ENCODE peak calls at places on chromosomes 2 and 18, in ten cellular contexts. One of them, this sample, is unnamed.

GRCh38 chr2:207184768-207185167 is 19.0 kb upstream of the KLF7 start:
- DNase-seq in upper lobe of right lung: no peak
- DNase-seq in psoas muscle: no peak
- DNase-seq in tibial nerve: no peak
- DNase-seq in adrenal gland: no peak
- DNase-seq in OCI-LY7: no peak
- DNase-seq in left ventricle myocardium inferior: no peak
- DNase-seq in LNCaP clone FGC: no peak
- DNase-seq in HepG2: no peak
- DNase-seq in thoracic aorta: no peak
- DNase-seq in this sample: no peak

GRCh38 chr18:62897153-62897552 is 181.8 kb downstream of the PHLPP1 start:
- DNase-seq in left ventricle myocardium inferior: no peak
- DNase-seq in tibial nerve: no peak
- DNase-seq in HepG2: no peak
- DNase-seq in thoracic aorta: no peak
- DNase-seq in LNCaP clone FGC: no peak
- DNase-seq in psoas muscle: no peak
- DNase-seq in OCI-LY7: no peak
- DNase-seq in adrenal gland: no peak
- DNase-seq in upper lobe of right lung: no peak
- DNase-seq in this sample: peak; percentile 41

GRCh38 chr2:42117923-42118758 is 51.0 kb upstream of the EML4 start:
- DNase-seq in psoas muscle: no peak
- DNase-seq in thoracic aorta: no peak
- DNase-seq in left ventricle myocardium inferior: no peak
- DNase-seq in OCI-LY7: peak; percentile 80
- DNase-seq in upper lobe of right lung: no peak
- DNase-seq in HepG2: peak; percentile 91
- DNase-seq in adrenal gland: peak; percentile 32
- DNase-seq in tibial nerve: no peak
- DNase-seq in LNCaP clone FGC: no peak
- DNase-seq in this sample: peak; percentile 62

GRCh38 chr2:109009920-109010610 is 21.0 kb upstream of the EDAR start:
- DNase-seq in tibial nerve: no peak
- DNase-seq in thoracic aorta: no peak
- DNase-seq in HepG2: no peak
- DNase-seq in left ventricle myocardium inferior: no peak
- DNase-seq in adrenal gland: no peak
- DNase-seq in psoas muscle: no peak
- DNase-seq in LNCaP clone FGC: peak; percentile 79
- DNase-seq in OCI-LY7: no peak
- DNase-seq in upper lobe of right lung: no peak
- DNase-seq in this sample: no peak

GRCh38 chr2:110679865-110680264 is 2.0 kb upstream of the BUB1 start:
- DNase-seq in upper lobe of right lung: peak; percentile 61
- DNase-seq in LNCaP clone FGC: no peak
- DNase-seq in tibial nerve: no peak
- DNase-seq in psoas muscle: peak; percentile 13
- DNase-seq in thoracic aorta: no peak
- DNase-seq in OCI-LY7: no peak
- DNase-seq in adrenal gland: no peak
- DNase-seq in HepG2: no peak
- DNase-seq in left ventricle myocardium inferior: no peak
- DNase-seq in this sample: no peak

GRCh38 chr2:170554278-170554955 is 160.7 kb upstream of the SP5 start:
- DNase-seq in left ventricle myocardium inferior: peak; percentile 30
- DNase-seq in OCI-LY7: no peak
- DNase-seq in tibial nerve: peak; percentile 63
- DNase-seq in psoas muscle: peak; percentile 18
- DNase-seq in adrenal gland: peak; percentile 71
- DNase-seq in LNCaP clone FGC: peak; percentile 17
- DNase-seq in HepG2: no peak
- DNase-seq in upper lobe of right lung: no peak
- DNase-seq in thoracic aorta: peak; percentile 71
- DNase-seq in this sample: peak; percentile 10

GRCh38 chr18:78758496-78758895 is 221.1 kb upstream of the SALL3 start:
- DNase-seq in OCI-LY7: no peak
- DNase-seq in HepG2: no peak
- DNase-seq in upper lobe of right lung: no peak
- DNase-seq in left ventricle myocardium inferior: no peak
- DNase-seq in adrenal gland: no peak
- DNase-seq in thoracic aorta: no peak
- DNase-seq in LNCaP clone FGC: no peak
- DNase-seq in tibial nerve: no peak
- DNase-seq in psoas muscle: no peak
- DNase-seq in this sample: no peak

GRCh38 chr2:203809084-203809521 is 58.5 kb upstream of the CTLA4 start:
- DNase-seq in tibial nerve: no peak
- DNase-seq in OCI-LY7: no peak
- DNase-seq in thoracic aorta: no peak
- DNase-seq in LNCaP clone FGC: no peak
- DNase-seq in upper lobe of right lung: no peak
- DNase-seq in psoas muscle: no peak
- DNase-seq in adrenal gland: no peak
- DNase-seq in HepG2: no peak
- DNase-seq in left ventricle myocardium inferior: no peak
- DNase-seq in this sample: no peak

GRCh38 chr2:192555740-192556139 is 361.0 kb upstream of the TMEFF2 start:
- DNase-seq in tibial nerve: no peak
- DNase-seq in adrenal gland: no peak
- DNase-seq in left ventricle myocardium inferior: no peak
- DNase-seq in upper lobe of right lung: no peak
- DNase-seq in psoas muscle: no peak
- DNase-seq in HepG2: no peak
- DNase-seq in thoracic aorta: no peak
- DNase-seq in LNCaP clone FGC: no peak
- DNase-seq in OCI-LY7: no peak
- DNase-seq in this sample: no peak

GRCh38 chr18:67514901-67515540 is 1.5 kb downstream of the DSEL start:
- DNase-seq in adrenal gland: no peak
- DNase-seq in OCI-LY7: no peak
- DNase-seq in upper lobe of right lung: no peak
- DNase-seq in LNCaP clone FGC: no peak
- DNase-seq in tibial nerve: no peak
- DNase-seq in HepG2: no peak
- DNase-seq in psoas muscle: no peak
- DNase-seq in thoracic aorta: no peak
- DNase-seq in left ventricle myocardium inferior: no peak
- DNase-seq in this sample: no peak

GRCh38 chr2:53202063-53202462 is 565.5 kb upstream of the CHAC2 start:
- DNase-seq in OCI-LY7: no peak
- DNase-seq in HepG2: peak; percentile 25
- DNase-seq in psoas muscle: no peak
- DNase-seq in tibial nerve: peak; percentile 13
- DNase-seq in LNCaP clone FGC: peak; percentile 39
- DNase-seq in upper lobe of right lung: no peak
- DNase-seq in thoracic aorta: no peak
- DNase-seq in left ventricle myocardium inferior: no peak
- DNase-seq in adrenal gland: no peak
- DNase-seq in this sample: peak; percentile 73

GRCh38 chr18:28158083-28158581 is 18.8 kb downstream of the CDH2 start:
- DNase-seq in OCI-LY7: no peak
- DNase-seq in left ventricle myocardium inferior: no peak
- DNase-seq in thoracic aorta: no peak
- DNase-seq in tibial nerve: no peak
- DNase-seq in psoas muscle: no peak
- DNase-seq in LNCaP clone FGC: no peak
- DNase-seq in HepG2: no peak
- DNase-seq in adrenal gland: peak; percentile 35
- DNase-seq in upper lobe of right lung: no peak
- DNase-seq in this sample: peak; percentile 69

GRCh38 chr2:106841886-106842645 is 43.9 kb downstream of the ST6GAL2 start:
- DNase-seq in left ventricle myocardium inferior: no peak
- DNase-seq in LNCaP clone FGC: peak; percentile 92
- DNase-seq in tibial nerve: no peak
- DNase-seq in HepG2: no peak
- DNase-seq in OCI-LY7: no peak
- DNase-seq in thoracic aorta: no peak
- DNase-seq in psoas muscle: no peak
- DNase-seq in adrenal gland: no peak
- DNase-seq in upper lobe of right lung: no peak
- DNase-seq in this sample: no peak

GRCh38 chr18:8662574-8663255 is 42.6 kb upstream of the MTCL1 start:
- DNase-seq in tibial nerve: no peak
- DNase-seq in thoracic aorta: no peak
- DNase-seq in left ventricle myocardium inferior: no peak
- DNase-seq in HepG2: no peak
- DNase-seq in upper lobe of right lung: peak; percentile 33
- DNase-seq in psoas muscle: no peak
- DNase-seq in LNCaP clone FGC: no peak
- DNase-seq in adrenal gland: no peak
- DNase-seq in OCI-LY7: no peak
- DNase-seq in this sample: no peak

GRCh38 chr2:112588611-112589045 is 4.2 kb downstream of the CHCHD5 start:
- DNase-seq in tibial nerve: no peak
- DNase-seq in LNCaP clone FGC: peak; percentile 76
- DNase-seq in OCI-LY7: no peak
- DNase-seq in HepG2: no peak
- DNase-seq in upper lobe of right lung: no peak
- DNase-seq in psoas muscle: peak; percentile 77
- DNase-seq in left ventricle myocardium inferior: no peak
- DNase-seq in thoracic aorta: no peak
- DNase-seq in adrenal gland: peak; percentile 52
- DNase-seq in this sample: peak; percentile 9

GRCh38 chr2:136086253-136087016 is 31.5 kb downstream of the CXCR4 start:
- DNase-seq in tibial nerve: no peak
- DNase-seq in psoas muscle: no peak
- DNase-seq in LNCaP clone FGC: no peak
- DNase-seq in upper lobe of right lung: no peak
- DNase-seq in left ventricle myocardium inferior: no peak
- DNase-seq in HepG2: no peak
- DNase-seq in adrenal gland: no peak
- DNase-seq in thoracic aorta: no peak
- DNase-seq in OCI-LY7: no peak
- DNase-seq in this sample: no peak

GRCh38 chr2:226295123-226295522 is 504.5 kb downstream of the IRS1 start:
- DNase-seq in left ventricle myocardium inferior: no peak
- DNase-seq in adrenal gland: no peak
- DNase-seq in thoracic aorta: no peak
- DNase-seq in upper lobe of right lung: no peak
- DNase-seq in psoas muscle: no peak
- DNase-seq in tibial nerve: no peak
- DNase-seq in LNCaP clone FGC: no peak
- DNase-seq in HepG2: no peak
- DNase-seq in OCI-LY7: no peak
- DNase-seq in this sample: no peak

GRCh38 chr2:2464095-2464494 is 133.0 kb upstream of the MYT1L start:
- DNase-seq in left ventricle myocardium inferior: peak; percentile 25
- DNase-seq in adrenal gland: peak; percentile 21
- DNase-seq in LNCaP clone FGC: no peak
- DNase-seq in OCI-LY7: no peak
- DNase-seq in HepG2: no peak
- DNase-seq in tibial nerve: no peak
- DNase-seq in thoracic aorta: no peak
- DNase-seq in upper lobe of right lung: no peak
- DNase-seq in psoas muscle: no peak
- DNase-seq in this sample: no peak
- H3K4me3 ChIP-seq in left ventricle myocardium inferior: peak overlapping the region; percentile 52
- H3K4me3 ChIP-seq in adrenal gland: no peak overlapping the region
- H3K4me3 ChIP-seq in LNCaP clone FGC: no peak overlapping the region
- H3K4me3 ChIP-seq in OCI-LY7: no peak overlapping the region
- H3K4me3 ChIP-seq in HepG2: no peak overlapping the region
- H3K4me3 ChIP-seq in tibial nerve: no peak overlapping the region
- H3K4me3 ChIP-seq in thoracic aorta: no peak overlapping the region
- H3K4me3 ChIP-seq in upper lobe of right lung: no peak overlapping the region
- H3K4me3 ChIP-seq in psoas muscle: no peak overlapping the region
- H3K4me3 ChIP-seq in this sample: no peak overlapping the region

GRCh38 chr18:5890606-5891360 is 4.5 kb downstream of the TMEM200C start:
- DNase-seq in thoracic aorta: no peak
- DNase-seq in psoas muscle: peak; percentile 46
- DNase-seq in tibial nerve: no peak
- DNase-seq in upper lobe of right lung: peak; percentile 79
- DNase-seq in OCI-LY7: no peak
- DNase-seq in HepG2: peak; percentile 11
- DNase-seq in left ventricle myocardium inferior: peak; percentile 29
- DNase-seq in LNCaP clone FGC: no peak
- DNase-seq in adrenal gland: peak; percentile 56
- DNase-seq in this sample: no peak
- TF ChIP-seq CTCF in thoracic aorta: no peak
- TF ChIP-seq CTCF in psoas muscle: peak; percentile 62
- TF ChIP-seq CTCF in tibial nerve: peak; percentile 70
- TF ChIP-seq CTCF in upper lobe of right lung: peak; percentile 38
- TF ChIP-seq CTCF in OCI-LY7: no peak
- TF ChIP-seq CTCF in HepG2: peak; percentile 57
- TF ChIP-seq CTCF in left ventricle myocardium inferior: peak; percentile 83
- TF ChIP-seq CTCF in LNCaP clone FGC: no peak
- TF ChIP-seq CTCF in adrenal gland: no peak
- TF ChIP-seq CTCF in this sample: peak; percentile 11

DNA sequence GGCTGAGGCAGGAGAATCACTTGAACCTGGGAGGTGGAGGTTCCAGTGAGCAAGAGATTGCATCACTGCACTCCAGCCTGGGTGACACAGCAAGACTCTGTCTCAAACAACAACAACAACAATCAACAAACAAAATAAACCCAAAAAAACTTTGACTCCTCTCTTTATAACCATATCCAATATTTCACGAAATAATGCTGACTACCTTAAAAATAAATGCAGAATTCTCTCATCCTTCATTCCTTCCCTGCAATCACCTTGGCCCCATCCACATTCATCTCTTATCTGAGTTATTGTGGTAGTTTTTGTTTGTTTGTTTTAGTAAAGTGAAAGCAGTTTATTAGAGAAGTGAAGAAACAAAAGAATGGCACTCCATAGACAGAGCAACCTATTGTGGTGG is 3.2 kb downstream of the PTPRN start:
- DNase-seq in thoracic aorta: no peak
- DNase-seq in OCI-LY7: no peak
- DNase-seq in left ventricle myocardium inferior: no peak
- DNase-seq in adrenal gland: no peak
- DNase-seq in LNCaP clone FGC: no peak
- DNase-seq in upper lobe of right lung: no peak
- DNase-seq in HepG2: no peak
- DNase-seq in psoas muscle: no peak
- DNase-seq in tibial nerve: no peak
- DNase-seq in this sample: no peak
- H3K4me3 ChIP-seq in thoracic aorta: no peak overlapping the region
- H3K4me3 ChIP-seq in OCI-LY7: no peak overlapping the region
- H3K4me3 ChIP-seq in left ventricle myocardium inferior: no peak overlapping the region
- H3K4me3 ChIP-seq in adrenal gland: no peak overlapping the region
- H3K4me3 ChIP-seq in LNCaP clone FGC: no peak overlapping the region
- H3K4me3 ChIP-seq in upper lobe of right lung: no peak overlapping the region
- H3K4me3 ChIP-seq in HepG2: no peak overlapping the region
- H3K4me3 ChIP-seq in psoas muscle: no peak overlapping the region
- H3K4me3 ChIP-seq in tibial nerve: no peak overlapping the region
- H3K4me3 ChIP-seq in this sample: no peak overlapping the region

DNA sequence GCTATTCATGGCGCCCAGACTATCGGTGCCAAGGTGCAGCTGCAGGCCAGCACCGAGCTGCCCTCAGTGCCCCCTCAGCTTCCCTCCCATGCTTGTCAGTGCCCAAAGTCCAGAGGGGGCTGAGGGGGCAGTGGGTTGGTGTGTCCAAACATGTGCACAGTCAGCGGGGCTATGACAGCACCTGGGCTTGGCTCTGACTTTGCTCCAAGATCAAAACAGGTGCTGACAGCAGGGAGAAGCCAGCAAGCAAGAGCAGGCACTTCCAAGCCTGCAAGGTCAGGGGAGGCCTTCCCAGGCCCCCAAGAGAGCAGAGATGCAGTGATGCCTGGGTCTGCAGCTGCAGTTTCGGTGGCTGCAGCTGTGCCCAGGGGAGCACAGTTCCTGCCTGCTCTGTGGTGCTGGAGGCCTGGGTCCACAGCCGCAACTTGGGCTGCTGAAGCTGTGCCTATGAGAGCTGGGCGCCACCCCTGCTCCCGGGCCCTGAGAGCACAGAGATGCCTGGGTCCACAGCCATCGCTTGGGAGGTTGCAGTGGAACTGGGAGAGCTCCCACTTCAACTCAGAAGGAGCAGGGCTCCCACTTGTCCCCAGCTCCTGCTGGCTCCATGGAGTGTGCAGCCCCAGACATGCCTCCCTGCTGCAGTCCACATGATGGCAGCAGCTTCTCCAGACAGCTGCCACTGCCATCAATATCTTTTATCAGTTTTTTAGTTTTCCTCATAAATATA is 775.3 kb upstream of the POU3F3 start:
- DNase-seq in HepG2: no peak
- DNase-seq in psoas muscle: no peak
- DNase-seq in left ventricle myocardium inferior: no peak
- DNase-seq in upper lobe of right lung: no peak
- DNase-seq in adrenal gland: no peak
- DNase-seq in tibial nerve: no peak
- DNase-seq in OCI-LY7: peak; percentile 83
- DNase-seq in thoracic aorta: no peak
- DNase-seq in LNCaP clone FGC: no peak
- DNase-seq in this sample: no peak
- TF ChIP-seq CTCF in HepG2: peak; percentile 41
- TF ChIP-seq CTCF in psoas muscle: no peak
- TF ChIP-seq CTCF in left ventricle myocardium inferior: no peak
- TF ChIP-seq CTCF in upper lobe of right lung: no peak
- TF ChIP-seq CTCF in adrenal gland: no peak
- TF ChIP-seq CTCF in tibial nerve: no peak
- TF ChIP-seq CTCF in OCI-LY7: peak; percentile 68
- TF ChIP-seq CTCF in thoracic aorta: no peak
- TF ChIP-seq CTCF in LNCaP clone FGC: peak; percentile 26
- TF ChIP-seq CTCF in this sample: no peak